ENCODE peak calls at places on chromosomes 12 and 14, in ten cellular contexts. H is H4, R is A172, F is foreskin fibroblast, S is uterus, Y is fibroblast of the aortic adventitia, E is SW480, N is D341Med, T is GM23248, O is astrocyte of the cerebellum. Q is an unnamed sample.

GRCh38 chr14:42140001-42140400 is 533.3 kb downstream of the LRFN5 start:
- DNase-seq in H (no peak), R (no peak), F (peak; percentile 73), S (no peak), Y (peak; percentile 6), E (no peak), N (no peak), T (peak; percentile 5), O (no peak), Q (no peak)

GRCh38 chr14:58607571-58608317 is 30.0 kb upstream of the DACT1 start:
- DNase-seq in H (no peak), R (no peak), F (peak; percentile 69), S (no peak), Y (peak; percentile 73), E (no peak), N (no peak), T (peak; percentile 94), O (no peak), Q (no peak)

GRCh38 chr14:75310295-75311059 is 31.8 kb downstream of the FOS start:
- DNase-seq in H (peak; percentile 84), R (no peak), F (peak; percentile 73), S (peak; percentile 90), Y (peak; percentile 90), E (no peak), N (peak; percentile 60), T (peak; percentile 84), O (peak; percentile 85), Q (no peak)

GRCh38 chr12:45762185-45763110 is 32.9 kb downstream of the ARID2 start:
- DNase-seq in H (peak; percentile 45), R (peak; percentile 19), F (peak; percentile 70), S (no peak), Y (peak; percentile 76), E (peak; percentile 36), N (peak; percentile 53), T (peak; percentile 65), O (peak; percentile 50), Q (peak; percentile 69)

GRCh38 chr14:24814944-24815343 is 181.0 kb upstream of the GZMB start:
- DNase-seq in H (no peak), R (no peak), F (no peak), S (no peak), Y (no peak), E (no peak), N (no peak), T (no peak), O (no peak), Q (no peak)

GRCh38 chr12:95591731-95592130 is 40.5 kb upstream of the USP44 start:
- DNase-seq in H (no peak), R (no peak), F (peak; percentile 63), S (no peak), Y (no peak), E (no peak), N (no peak), T (peak; percentile 46), O (no peak), Q (no peak)

GRCh38 chr12:109581856-109582255 is 8.3 kb downstream of the MVK start:
- DNase-seq in H (no peak), R (peak; percentile 66), F (peak; percentile 59), S (no peak), Y (peak; percentile 12), E (peak; percentile 60), N (no peak), T (peak; percentile 61), O (no peak), Q (peak; percentile 33)

GRCh38 chr12:49359671-49360070 is 7.6 kb upstream of the SPATS2 start:
- DNase-seq in H (no peak), R (no peak), F (peak; percentile 67), S (no peak), Y (no peak), E (no peak), N (no peak), T (peak; percentile 30), O (no peak), Q (no peak)

GRCh38 chr14:101857226-101857625 is 95.7 kb downstream of the PPP2R5C start:
- DNase-seq in H (no peak), R (no peak), F (no peak), S (no peak), Y (no peak), E (peak; percentile 28), N (no peak), T (no peak), O (no peak), Q (peak; percentile 64)